ENCODE peak calls at places on chromosome 1, in ten cellular contexts. H is AG09309; Y is testis; N is foreskin fibroblast; F is RWPE2; L is brain microvascular endothelial cell; V is fibroblast of lung; A is choroid plexus epithelial cell; Q is CD8-positive, alpha-beta T cell; O is adrenal gland. G is an unnamed sample.
A peak's percentile ranks its signal among the peaks of the same experiment; 100 is the strongest.

GRCh38 chr1:99264201-99265021 is at the start of gene PLPPR4:
- DNase-seq in H (no peak), Y (peak; percentile 61), N (peak; percentile 21), F (no peak), L (peak; percentile 23), V (peak; percentile 62), A (peak; percentile 10), Q (no peak), O (peak; percentile 38), G (peak; percentile 18)

GRCh38 chr1:183653876-183654451 is 848 bp upstream of the APOBEC4 start:
- DNase-seq in H (no peak), Y (no peak), N (no peak), F (no peak), L (no peak), V (no peak), A (no peak), Q (no peak), O (no peak), G (no peak)

GRCh38 chr1:230566481-230566880 is 75.8 kb upstream of the COG2 start:
- DNase-seq in H (no peak), Y (no peak), N (no peak), F (no peak), L (no peak), V (no peak), A (no peak), Q (no peak), O (no peak), G (no peak)

GRCh38 chr1:201640624-201641023 is 101.7 kb downstream of the NAV1 start:
- DNase-seq in H (no peak), Y (no peak), N (peak; percentile 91), F (no peak), L (no peak), V (peak; percentile 74), A (no peak), Q (no peak), O (no peak), G (no peak)

GRCh38 chr1:7847599-7847998 is 5.3 kb downstream of the UTS2 start:
- DNase-seq in H (peak; percentile 65), Y (no peak), N (peak; percentile 56), F (no peak), L (peak; percentile 35), V (peak; percentile 75), A (peak; percentile 53), Q (no peak), O (no peak), G (peak; percentile 89)

GRCh38 chr1:30675761-30676160 is 47.6 kb downstream of the MATN1 start:
- DNase-seq in H (peak; percentile 91), Y (no peak), N (peak; percentile 68), F (no peak), L (no peak), V (peak; percentile 16), A (peak; percentile 66), Q (no peak), O (no peak), G (peak; percentile 41)

GRCh38 chr1:40411294-40411693 is 37.8 kb downstream of the SMAP2 start:
- DNase-seq in H (no peak), Y (no peak), N (no peak), F (no peak), L (no peak), V (no peak), A (no peak), Q (no peak), O (no peak), G (no peak)

GRCh38 chr1:43947061-43947889 is 525 bp downstream of the IPO13 start:
- DNase-seq in H (no peak), Y (no peak), N (no peak), F (no peak), L (no peak), V (no peak), A (no peak), Q (no peak), O (no peak), G (no peak)

GRCh38 chr1:25808481-25809244 is 8.7 kb downstream of the SELENON start:
- DNase-seq in H (no peak), Y (no peak), N (no peak), F (no peak), L (no peak), V (no peak), A (no peak), Q (no peak), O (no peak), G (no peak)

GRCh38 chr1:25809283-25809926 is 9.4 kb downstream of the SELENON start:
- DNase-seq in H (no peak), Y (no peak), N (no peak), F (no peak), L (no peak), V (no peak), A (no peak), Q (no peak), O (no peak), G (no peak)

GRCh38 chr1:25811384-25812082 is 8.2 kb upstream of the MTFR1L start:
- DNase-seq in H (no peak), Y (no peak), N (no peak), F (no peak), L (no peak), V (no peak), A (no peak), Q (no peak), O (no peak), G (no peak)

GRCh38 chr1:25810341-25811299 is 9.1 kb upstream of the MTFR1L start:
- DNase-seq in H (no peak), Y (peak; percentile 72), N (no peak), F (no peak), L (peak; percentile 47), V (no peak), A (peak; percentile 66), Q (peak; percentile 74), O (peak; percentile 77), G (peak; percentile 35)

DNA sequence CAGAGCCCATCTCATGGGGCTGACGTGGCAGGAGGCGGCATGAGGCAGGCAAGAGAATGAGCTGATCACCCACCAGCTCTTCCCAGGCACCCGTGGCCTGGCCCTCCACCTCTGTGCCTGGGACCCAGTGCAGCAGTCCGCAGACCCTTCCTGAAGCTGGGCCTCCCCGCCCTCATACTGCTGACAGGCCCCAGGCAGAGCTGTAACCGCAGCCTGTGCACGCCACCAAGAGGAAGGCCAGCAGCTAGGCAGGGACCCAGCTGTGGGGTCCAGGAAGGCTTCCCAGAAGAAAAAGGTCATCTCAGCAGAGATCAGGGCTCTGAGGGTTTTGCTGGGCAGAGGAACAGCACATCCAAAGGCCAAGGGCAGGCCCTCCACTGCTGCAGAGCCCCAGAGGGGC is 9.8 kb upstream of the MTFR1L start:
- DNase-seq in H (no peak), Y (no peak), N (no peak), F (no peak), L (no peak), V (no peak), A (no peak), Q (no peak), O (no peak), G (no peak)
- TF ChIP-seq CTCF in H (no peak), Y (no peak), N (no peak), F (no peak), L (no peak), V (no peak), A (peak; percentile 8), Q (no peak), O (no peak), G (peak; percentile 4)

GRCh38 chr1:209250970-209251636 is 332.4 kb upstream of the CAMK1G start:
- DNase-seq in H (no peak), Y (no peak), N (no peak), F (no peak), L (no peak), V (peak; percentile 34), A (no peak), Q (no peak), O (no peak), G (no peak)

GRCh38 chr1:209248649-209249279 is 334.8 kb upstream of the CAMK1G start:
- DNase-seq in H (no peak), Y (peak; percentile 85), N (peak; percentile 31), F (no peak), L (peak; percentile 73), V (peak; percentile 42), A (peak; percentile 79), Q (peak; percentile 19), O (peak; percentile 72), G (peak; percentile 72)

GRCh38 chr1:209246660-209247059 is 336.9 kb upstream of the CAMK1G start:
- DNase-seq in H (no peak), Y (no peak), N (peak; percentile 2), F (no peak), L (peak; percentile 18), V (peak; percentile 37), A (peak; percentile 4), Q (no peak), O (no peak), G (peak; percentile 54)

GRCh38 chr1:209249785-209250441 is 333.6 kb upstream of the CAMK1G start:
- DNase-seq in H (no peak), Y (no peak), N (no peak), F (no peak), L (no peak), V (no peak), A (no peak), Q (no peak), O (no peak), G (no peak)

GRCh38 chr1:209249280-209249670 is 334.2 kb upstream of the CAMK1G start:
- DNase-seq in H (no peak), Y (no peak), N (no peak), F (no peak), L (no peak), V (no peak), A (no peak), Q (no peak), O (no peak), G (no peak)
- H3K4me3 ChIP-seq in H (no peak overlapping the region), Y (no peak overlapping the region), N (no peak overlapping the region), F (no peak overlapping the region), L (no peak overlapping the region), V (no peak overlapping the region), A (no peak overlapping the region), Q (no peak overlapping the region), O (no peak overlapping the region), G (no peak overlapping the region)

GRCh38 chr1:25486602-25487001 is 55.9 kb downstream of the MACO1 start:
- DNase-seq in H (no peak), Y (no peak), N (peak; percentile 37), F (no peak), L (no peak), V (peak; percentile 44), A (peak; percentile 70), Q (no peak), O (peak; percentile 25), G (no peak)

GRCh38 chr1:25485536-25486235 is 55.0 kb downstream of the MACO1 start:
- DNase-seq in H (no peak), Y (no peak), N (no peak), F (no peak), L (no peak), V (no peak), A (no peak), Q (no peak), O (no peak), G (no peak)

GRCh38 chr1:25484096-25484495 is 53.4 kb downstream of the MACO1 start:
- DNase-seq in H (no peak), Y (peak; percentile 54), N (no peak), F (no peak), L (no peak), V (no peak), A (no peak), Q (no peak), O (peak; percentile 85), G (no peak)

GRCh38 chr1:25484533-25484932 is 53.8 kb downstream of the MACO1 start:
- DNase-seq in H (no peak), Y (no peak), N (no peak), F (no peak), L (no peak), V (no peak), A (no peak), Q (no peak), O (no peak), G (no peak)

GRCh38 chr1:25487628-25488027 is 55.8 kb upstream of the LDLRAP1 start:
- DNase-seq in H (no peak), Y (no peak), N (no peak), F (no peak), L (no peak), V (no peak), A (no peak), Q (no peak), O (no peak), G (no peak)
- TF ChIP-seq CTCF in H (peak; percentile 38), Y (peak; percentile 37), N (peak; percentile 24), F (peak; percentile 39), L (peak; percentile 67), V (peak; percentile 36), A (peak; percentile 60), Q (peak; percentile 74), O (peak; percentile 17), G (peak; percentile 44)

DNA sequence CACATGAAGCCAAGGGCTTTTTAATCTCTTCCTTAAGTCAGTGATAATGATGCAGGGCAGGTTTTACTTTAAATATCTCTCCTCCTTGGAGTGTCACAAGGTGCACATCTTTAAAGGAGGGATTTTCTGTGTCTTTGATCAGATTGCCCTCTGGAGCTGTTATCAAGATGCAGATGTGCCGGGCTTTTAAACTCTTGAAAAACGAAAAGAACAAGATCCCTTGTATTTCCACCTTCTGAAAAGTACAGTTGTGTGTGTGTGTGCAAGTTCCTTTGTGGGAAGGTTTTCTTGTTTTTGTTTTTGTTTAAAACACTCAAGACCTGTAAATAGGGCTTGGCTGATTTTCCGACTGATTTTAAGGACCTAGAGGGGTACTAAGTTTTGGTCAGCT is 1.6 kb downstream of the MARK1 start:
- DNase-seq in H (no peak), Y (no peak), N (no peak), F (no peak), L (no peak), V (no peak), A (no peak), Q (no peak), O (no peak), G (no peak)
- H3K4me3 ChIP-seq in H (no peak overlapping the region), Y (peak overlapping the region; percentile 84), N (peak overlapping the region; percentile 58), F (peak overlapping the region; percentile 75), L (peak overlapping the region; percentile 74), V (peak overlapping the region; percentile 70), A (no peak overlapping the region), Q (no peak overlapping the region), O (no peak overlapping the region), G (peak overlapping the region; percentile 65)

G was measured in astrocyte of the spinal cord.